ENCODE peak calls at places on chromosomes 1 and 21, in eight cellular contexts. One of them, this sample, is unnamed.
A peak's percentile ranks its signal among the peaks of the same experiment; 100 is the strongest.

GRCh38 chr1:43446388-43446740 is 7.4 kb downstream of the HYI start:
- DNase-seq in stimulated activated CD8-positive, alpha-beta memory T cell treated with anti-CD3 and anti-CD28 coated beads, Interleukin-15, amount 100 ng/mL, for 4 hours: no peak
- DNase-seq in A549: no peak
- DNase-seq in GM13976: no peak
- DNase-seq in anterior cingulate cortex: no peak
- DNase-seq in T-helper 1 cell: no peak
- DNase-seq in RPMI8226: no peak
- DNase-seq in GM12864: no peak
- DNase-seq in this sample: peak; percentile 39

GRCh38 chr21:44085491-44086321 is 21.5 kb upstream of the PWP2 start:
- DNase-seq in stimulated activated CD8-positive, alpha-beta memory T cell treated with anti-CD3 and anti-CD28 coated beads, Interleukin-15, amount 100 ng/mL, for 4 hours: no peak
- DNase-seq in A549: no peak
- DNase-seq in GM13976: no peak
- DNase-seq in anterior cingulate cortex: no peak
- DNase-seq in T-helper 1 cell: no peak
- DNase-seq in RPMI8226: no peak
- DNase-seq in GM12864: no peak
- DNase-seq in this sample: peak; percentile 44

GRCh38 chr1:62841587-62842169 is 57.7 kb downstream of the ATG4C start:
- DNase-seq in stimulated activated CD8-positive, alpha-beta memory T cell treated with anti-CD3 and anti-CD28 coated beads, Interleukin-15, amount 100 ng/mL, for 4 hours: no peak
- DNase-seq in A549: peak; percentile 57
- DNase-seq in GM13976: peak; percentile 41
- DNase-seq in anterior cingulate cortex: no peak
- DNase-seq in T-helper 1 cell: no peak
- DNase-seq in RPMI8226: peak; percentile 69
- DNase-seq in GM12864: peak; percentile 39
- DNase-seq in this sample: no peak

GRCh38 chr1:30966690-30967369 is 58.3 kb upstream of the SDC3 start:
- DNase-seq in stimulated activated CD8-positive, alpha-beta memory T cell treated with anti-CD3 and anti-CD28 coated beads, Interleukin-15, amount 100 ng/mL, for 4 hours: no peak
- DNase-seq in A549: peak; percentile 17
- DNase-seq in GM13976: no peak
- DNase-seq in anterior cingulate cortex: no peak
- DNase-seq in T-helper 1 cell: no peak
- DNase-seq in RPMI8226: peak; percentile 74
- DNase-seq in GM12864: no peak
- DNase-seq in this sample: no peak

GRCh38 chr21:25850126-25850831 is 115.5 kb downstream of the GABPA start:
- DNase-seq in stimulated activated CD8-positive, alpha-beta memory T cell treated with anti-CD3 and anti-CD28 coated beads, Interleukin-15, amount 100 ng/mL, for 4 hours: no peak
- DNase-seq in A549: no peak
- DNase-seq in GM13976: no peak
- DNase-seq in anterior cingulate cortex: no peak
- DNase-seq in T-helper 1 cell: no peak
- DNase-seq in RPMI8226: no peak
- DNase-seq in GM12864: no peak
- DNase-seq in this sample: no peak

GRCh38 chr1:38758824-38759223 is 100.7 kb downstream of the RRAGC start:
- DNase-seq in stimulated activated CD8-positive, alpha-beta memory T cell treated with anti-CD3 and anti-CD28 coated beads, Interleukin-15, amount 100 ng/mL, for 4 hours: no peak
- DNase-seq in A549: no peak
- DNase-seq in GM13976: no peak
- DNase-seq in anterior cingulate cortex: no peak
- DNase-seq in T-helper 1 cell: no peak
- DNase-seq in RPMI8226: no peak
- DNase-seq in GM12864: no peak
- DNase-seq in this sample: no peak

GRCh38 chr1:156433602-156434001 is 64.6 kb downstream of the RHBG start:
- DNase-seq in stimulated activated CD8-positive, alpha-beta memory T cell treated with anti-CD3 and anti-CD28 coated beads, Interleukin-15, amount 100 ng/mL, for 4 hours: no peak
- DNase-seq in A549: no peak
- DNase-seq in GM13976: peak; percentile 63
- DNase-seq in anterior cingulate cortex: no peak
- DNase-seq in T-helper 1 cell: no peak
- DNase-seq in RPMI8226: peak; percentile 47
- DNase-seq in GM12864: no peak
- DNase-seq in this sample: no peak

GRCh38 chr1:71312545-71312944 is 231.7 kb upstream of the ZRANB2 start:
- DNase-seq in stimulated activated CD8-positive, alpha-beta memory T cell treated with anti-CD3 and anti-CD28 coated beads, Interleukin-15, amount 100 ng/mL, for 4 hours: no peak
- DNase-seq in A549: no peak
- DNase-seq in GM13976: no peak
- DNase-seq in anterior cingulate cortex: no peak
- DNase-seq in T-helper 1 cell: no peak
- DNase-seq in RPMI8226: peak; percentile 2
- DNase-seq in GM12864: no peak
- DNase-seq in this sample: no peak

GRCh38 chr1:103156966-103157365 is 48.6 kb upstream of the COL11A1 start:
- DNase-seq in stimulated activated CD8-positive, alpha-beta memory T cell treated with anti-CD3 and anti-CD28 coated beads, Interleukin-15, amount 100 ng/mL, for 4 hours: no peak
- DNase-seq in A549: no peak
- DNase-seq in GM13976: no peak
- DNase-seq in anterior cingulate cortex: no peak
- DNase-seq in T-helper 1 cell: no peak
- DNase-seq in RPMI8226: no peak
- DNase-seq in GM12864: no peak
- DNase-seq in this sample: no peak

GRCh38 chr1:91511386-91511785 is 10.7 kb downstream of the CDC7 start:
- DNase-seq in stimulated activated CD8-positive, alpha-beta memory T cell treated with anti-CD3 and anti-CD28 coated beads, Interleukin-15, amount 100 ng/mL, for 4 hours: no peak
- DNase-seq in A549: peak; percentile 51
- DNase-seq in GM13976: no peak
- DNase-seq in anterior cingulate cortex: no peak
- DNase-seq in T-helper 1 cell: no peak
- DNase-seq in RPMI8226: peak; percentile 19
- DNase-seq in GM12864: peak; percentile 16
- DNase-seq in this sample: no peak

GRCh38 chr1:27606708-27607238 is 2.8 kb upstream of the AHDC1 start:
- DNase-seq in stimulated activated CD8-positive, alpha-beta memory T cell treated with anti-CD3 and anti-CD28 coated beads, Interleukin-15, amount 100 ng/mL, for 4 hours: no peak
- DNase-seq in A549: no peak
- DNase-seq in GM13976: no peak
- DNase-seq in anterior cingulate cortex: no peak
- DNase-seq in T-helper 1 cell: no peak
- DNase-seq in RPMI8226: no peak
- DNase-seq in GM12864: no peak
- DNase-seq in this sample: no peak

GRCh38 chr1:56995414-56996100 is 29.7 kb upstream of the C8B start:
- DNase-seq in stimulated activated CD8-positive, alpha-beta memory T cell treated with anti-CD3 and anti-CD28 coated beads, Interleukin-15, amount 100 ng/mL, for 4 hours: no peak
- DNase-seq in A549: no peak
- DNase-seq in GM13976: no peak
- DNase-seq in anterior cingulate cortex: no peak
- DNase-seq in T-helper 1 cell: no peak
- DNase-seq in RPMI8226: no peak
- DNase-seq in GM12864: no peak
- DNase-seq in this sample: no peak

GRCh38 chr1:53085405-53085804 is 23.4 kb downstream of the PODN start:
- DNase-seq in stimulated activated CD8-positive, alpha-beta memory T cell treated with anti-CD3 and anti-CD28 coated beads, Interleukin-15, amount 100 ng/mL, for 4 hours: no peak
- DNase-seq in A549: no peak
- DNase-seq in GM13976: no peak
- DNase-seq in anterior cingulate cortex: no peak
- DNase-seq in T-helper 1 cell: no peak
- DNase-seq in RPMI8226: no peak
- DNase-seq in GM12864: no peak
- DNase-seq in this sample: no peak

GRCh38 chr1:114595602-114596001 is 14.2 kb upstream of the BCAS2 start:
- DNase-seq in stimulated activated CD8-positive, alpha-beta memory T cell treated with anti-CD3 and anti-CD28 coated beads, Interleukin-15, amount 100 ng/mL, for 4 hours: no peak
- DNase-seq in A549: no peak
- DNase-seq in GM13976: no peak
- DNase-seq in anterior cingulate cortex: no peak
- DNase-seq in T-helper 1 cell: no peak
- DNase-seq in RPMI8226: no peak
- DNase-seq in GM12864: no peak
- DNase-seq in this sample: no peak

GRCh38 chr1:39890880-39891279 is 7.6 kb upstream of the TRIT1 start:
- DNase-seq in stimulated activated CD8-positive, alpha-beta memory T cell treated with anti-CD3 and anti-CD28 coated beads, Interleukin-15, amount 100 ng/mL, for 4 hours: no peak
- DNase-seq in A549: no peak
- DNase-seq in GM13976: no peak
- DNase-seq in anterior cingulate cortex: no peak
- DNase-seq in T-helper 1 cell: no peak
- DNase-seq in RPMI8226: no peak
- DNase-seq in GM12864: no peak
- DNase-seq in this sample: no peak

GRCh38 chr1:151828931-151829330 is 2.7 kb downstream of the RORC start:
- DNase-seq in stimulated activated CD8-positive, alpha-beta memory T cell treated with anti-CD3 and anti-CD28 coated beads, Interleukin-15, amount 100 ng/mL, for 4 hours: no peak
- DNase-seq in A549: no peak
- DNase-seq in GM13976: no peak
- DNase-seq in anterior cingulate cortex: no peak
- DNase-seq in T-helper 1 cell: no peak
- DNase-seq in RPMI8226: no peak
- DNase-seq in GM12864: no peak
- DNase-seq in this sample: no peak

GRCh38 chr1:199690520-199690919 is 337.0 kb upstream of the NR5A2 start:
- DNase-seq in stimulated activated CD8-positive, alpha-beta memory T cell treated with anti-CD3 and anti-CD28 coated beads, Interleukin-15, amount 100 ng/mL, for 4 hours: no peak
- DNase-seq in A549: no peak
- DNase-seq in GM13976: no peak
- DNase-seq in anterior cingulate cortex: no peak
- DNase-seq in T-helper 1 cell: no peak
- DNase-seq in RPMI8226: peak; percentile 32
- DNase-seq in GM12864: no peak
- DNase-seq in this sample: no peak

GRCh38 chr1:230185076-230186001 is 118.3 kb downstream of the GALNT2 start:
- DNase-seq in stimulated activated CD8-positive, alpha-beta memory T cell treated with anti-CD3 and anti-CD28 coated beads, Interleukin-15, amount 100 ng/mL, for 4 hours: no peak
- DNase-seq in A549: peak; percentile 17
- DNase-seq in GM13976: no peak
- DNase-seq in anterior cingulate cortex: no peak
- DNase-seq in T-helper 1 cell: no peak
- DNase-seq in RPMI8226: no peak
- DNase-seq in GM12864: no peak
- DNase-seq in this sample: no peak

GRCh38 chr1:219444469-219444868 is 168.4 kb downstream of the ZC3H11B start:
- DNase-seq in stimulated activated CD8-positive, alpha-beta memory T cell treated with anti-CD3 and anti-CD28 coated beads, Interleukin-15, amount 100 ng/mL, for 4 hours: no peak
- DNase-seq in A549: no peak
- DNase-seq in GM13976: no peak
- DNase-seq in anterior cingulate cortex: no peak
- DNase-seq in T-helper 1 cell: no peak
- DNase-seq in RPMI8226: no peak
- DNase-seq in GM12864: no peak
- DNase-seq in this sample: no peak

GRCh38 chr1:247540536-247540935 is 4.3 kb upstream of the OR2C3 start:
- DNase-seq in stimulated activated CD8-positive, alpha-beta memory T cell treated with anti-CD3 and anti-CD28 coated beads, Interleukin-15, amount 100 ng/mL, for 4 hours: no peak
- DNase-seq in A549: no peak
- DNase-seq in GM13976: no peak
- DNase-seq in anterior cingulate cortex: no peak
- DNase-seq in T-helper 1 cell: no peak
- DNase-seq in RPMI8226: peak; percentile 67
- DNase-seq in GM12864: no peak
- DNase-seq in this sample: no peak

GRCh38 chr1:198943484-198943883 is 304.6 kb downstream of the PTPRC start:
- DNase-seq in stimulated activated CD8-positive, alpha-beta memory T cell treated with anti-CD3 and anti-CD28 coated beads, Interleukin-15, amount 100 ng/mL, for 4 hours: no peak
- DNase-seq in A549: no peak
- DNase-seq in GM13976: no peak
- DNase-seq in anterior cingulate cortex: no peak
- DNase-seq in T-helper 1 cell: no peak
- DNase-seq in RPMI8226: no peak
- DNase-seq in GM12864: no peak
- DNase-seq in this sample: no peak

GRCh38 chr1:204255966-204256365 is 42.2 kb upstream of the GOLT1A start:
- DNase-seq in stimulated activated CD8-positive, alpha-beta memory T cell treated with anti-CD3 and anti-CD28 coated beads, Interleukin-15, amount 100 ng/mL, for 4 hours: no peak
- DNase-seq in A549: no peak
- DNase-seq in GM13976: no peak
- DNase-seq in anterior cingulate cortex: no peak
- DNase-seq in T-helper 1 cell: no peak
- DNase-seq in RPMI8226: no peak
- DNase-seq in GM12864: no peak
- DNase-seq in this sample: no peak

GRCh38 chr1:155134858-155135415 is 715 bp upstream of the SLC50A1 start:
- DNase-seq in stimulated activated CD8-positive, alpha-beta memory T cell treated with anti-CD3 and anti-CD28 coated beads, Interleukin-15, amount 100 ng/mL, for 4 hours: peak; percentile 61
- DNase-seq in A549: peak; percentile 93
- DNase-seq in GM13976: no peak
- DNase-seq in anterior cingulate cortex: no peak
- DNase-seq in T-helper 1 cell: no peak
- DNase-seq in RPMI8226: peak; percentile 92
- DNase-seq in GM12864: peak; percentile 45
- DNase-seq in this sample: peak; percentile 98

GRCh38 chr21:19557046-19557445 is 1153.5 kb upstream of the TMPRSS15 start:
- DNase-seq in stimulated activated CD8-positive, alpha-beta memory T cell treated with anti-CD3 and anti-CD28 coated beads, Interleukin-15, amount 100 ng/mL, for 4 hours: no peak
- DNase-seq in A549: no peak
- DNase-seq in GM13976: no peak
- DNase-seq in anterior cingulate cortex: no peak
- DNase-seq in T-helper 1 cell: no peak
- DNase-seq in RPMI8226: no peak
- DNase-seq in GM12864: no peak
- DNase-seq in this sample: no peak

GRCh38 chr1:164369698-164370365 is 189.2 kb upstream of the PBX1 start:
- DNase-seq in stimulated activated CD8-positive, alpha-beta memory T cell treated with anti-CD3 and anti-CD28 coated beads, Interleukin-15, amount 100 ng/mL, for 4 hours: no peak
- DNase-seq in A549: no peak
- DNase-seq in GM13976: no peak
- DNase-seq in anterior cingulate cortex: no peak
- DNase-seq in T-helper 1 cell: no peak
- DNase-seq in RPMI8226: no peak
- DNase-seq in GM12864: no peak
- DNase-seq in this sample: no peak

This sample was measured in ascending aorta.